ENCODE peak calls at places on chromosomes 16 and 17, in nine cellular contexts. V is globus pallidus; Y is activated CD8-positive, alpha-beta memory T cell treated with anti-CD3 and anti-CD28 coated beads for 1 hour; C is stimulated activated CD8-positive, alpha-beta memory T cell treated with anti-CD3 and anti-CD28 coated beads, Interleukin-7, amount 100 ng/mL, for 48 hours; K is non-pigmented ciliary epithelial cell; X is DMS153; E is H54; T is ascending aorta; B is right cardiac atrium. H is an unnamed sample.

GRCh38 chr16:75333770-75334169 is 82.3 kb upstream of the BCAR1 start:
- DNase-seq in Y (no peak), B (no peak), T (no peak), X (no peak), K (no peak), V (no peak), E (no peak), C (no peak), H (no peak)

GRCh38 chr16:85910073-85910853 is 11.3 kb downstream of the IRF8 start:
- DNase-seq in C (no peak), T (no peak), X (no peak), V (no peak), B (no peak), Y (no peak), E (no peak), K (no peak), H (no peak)

GRCh38 chr17:59699218-59699617 is 8.0 kb downstream of the PTRH2 start:
- DNase-seq in E (no peak), V (no peak), K (no peak), Y (no peak), X (no peak), C (no peak), B (no peak), T (no peak), H (no peak)

GRCh38 chr17:7477392-7478275 is 1.8 kb downstream of the ZBTB4 start:
- DNase-seq in B (peak; percentile 81), E (no peak), X (no peak), V (peak; percentile 56), C (no peak), T (no peak), K (no peak), Y (no peak), H (no peak)

GRCh38 chr16:75224281-75224680 is 5.5 kb downstream of the CTRB1 start:
- DNase-seq in E (no peak), Y (no peak), X (no peak), K (no peak), B (no peak), V (no peak), T (no peak), C (no peak), H (no peak)

GRCh38 chr17:56350592-56350991 is 197.3 kb downstream of the ANKFN1 start:
- DNase-seq in K (no peak), B (no peak), Y (no peak), E (no peak), C (no peak), X (no peak), V (no peak), T (no peak), H (no peak)

GRCh38 chr17:17970699-17971430 is 1.3 kb downstream of the TOM1L2 start:
- DNase-seq in C (no peak), X (no peak), T (no peak), K (no peak), V (no peak), E (no peak), Y (no peak), B (no peak), H (no peak)

GRCh38 chr16:86634290-86634689 is 55.9 kb downstream of the FOXL1 start:
- DNase-seq in E (no peak), C (no peak), Y (no peak), K (no peak), V (peak; percentile 3), B (no peak), X (no peak), T (no peak), H (no peak)

H was measured in T-helper 22 cell.